ENCODE peak calls at places on chromosomes 3 and 15, in five cellular contexts. V, E, J, X and G are unnamed samples.

GRCh38 chr15:45377630-45378148 is 655 bp downstream of the GATM start:
- DNase-seq in J (no peak), X (peak; percentile 69), V (no peak), E (no peak), G (no peak)

GRCh38 chr3:124787490-124788195 is 57.4 kb downstream of the UMPS start:
- DNase-seq in J (no peak), X (no peak), E (peak; percentile 76), V (no peak), G (no peak)

GRCh38 chr15:62059818-62060115 is 480 bp downstream of the VPS13C start:
- DNase-seq in V (no peak), E (peak; percentile 45), X (peak; percentile 56), J (peak; percentile 88), G (peak; percentile 68)

GRCh38 chr3:8727793-8728517 is 5.6 kb upstream of the CAV3 start:
- DNase-seq in E (no peak), J (no peak), V (no peak), X (no peak), G (peak; percentile 5)

GRCh38 chr15:29377141-29377540 is 107.5 kb upstream of the NSMCE3 start:
- DNase-seq in E (no peak), X (no peak), V (no peak), J (no peak), G (no peak)

GRCh38 chr15:52326758-52327157 is 31.2 kb upstream of the MYO5C start:
- DNase-seq in J (no peak), E (peak; percentile 60), X (no peak), V (no peak), G (no peak)

GRCh38 chr15:70194266-70194665 is 96.5 kb upstream of the TLE3 start:
- DNase-seq in E (no peak), J (no peak), X (no peak), V (no peak), G (no peak)

GRCh38 chr3:98557324-98558010 is 25.7 kb downstream of the GPR15 start:
- DNase-seq in J (no peak), V (no peak), X (no peak), E (peak; percentile 30), G (no peak)

GRCh38 chr15:93317772-93318171 is 228.8 kb upstream of the RGMA start:
- DNase-seq in V (no peak), E (no peak), J (no peak), X (no peak), G (no peak)

GRCh38 chr15:52438047-52438446 is 90.6 kb downstream of the MYO5A start:
- DNase-seq in J (no peak), V (no peak), E (no peak), X (no peak), G (no peak)

GRCh38 chr15:34679326-34679725 is 75.5 kb downstream of the GJD2 start:
- DNase-seq in E (no peak), X (no peak), V (no peak), J (no peak), G (no peak)

GRCh38 chr15:64462492-64462891 is 2.1 kb downstream of the ZNF609 start:
- DNase-seq in E (no peak), V (no peak), J (no peak), X (no peak), G (no peak)

GRCh38 chr3:45966371-45966780 is 23.1 kb downstream of the CXCR6 start:
- DNase-seq in X (peak; percentile 44), J (no peak), V (no peak), E (no peak), G (no peak)

GRCh38 chr3:45966969-45967640 is 23.8 kb downstream of the CXCR6 start:
- DNase-seq in X (peak; percentile 54), J (no peak), E (no peak), V (no peak), G (no peak)

GRCh38 chr3:45968706-45969105 is 25.4 kb downstream of the CXCR6 start:
- DNase-seq in X (no peak), J (no peak), E (peak; percentile 73), V (peak; percentile 47), G (no peak)

GRCh38 chr3:45968149-45968548 is 24.9 kb downstream of the CXCR6 start:
- DNase-seq in V (no peak), X (no peak), J (no peak), E (no peak), G (no peak)

DNA sequence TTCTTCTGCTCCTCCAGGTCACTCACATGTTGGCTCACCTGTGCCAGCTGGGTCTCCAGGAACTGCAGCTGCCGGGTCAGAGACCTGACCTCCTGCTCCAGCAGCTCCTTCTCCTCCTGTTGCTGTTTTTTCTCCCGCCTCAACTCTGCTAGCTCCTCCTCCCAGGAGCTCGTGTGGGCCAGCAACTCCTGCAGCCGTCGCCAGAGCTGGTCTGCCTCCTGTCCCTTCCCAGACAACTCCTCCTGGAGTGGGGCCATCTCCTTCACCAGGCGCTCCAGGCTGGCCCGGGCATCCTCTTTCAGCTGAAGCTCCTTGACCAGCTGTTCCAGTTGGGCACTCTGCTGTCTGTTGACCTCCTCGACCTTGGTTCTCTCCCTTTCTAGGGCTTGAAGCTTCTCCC is 24.5 kb downstream of the CXCR6 start:
- DNase-seq in E (no peak), V (no peak), X (peak; percentile 51), J (no peak), G (no peak)
- H3K36me3 ChIP-seq in E (peaks cover 30% of the 10 kb centered on the region), V (peaks cover 62% of the 10 kb centered on the region), X (peaks cover 100% of the 10 kb centered on the region), J (peaks cover 81% of the 10 kb centered on the region), G (peaks cover 3% of the 10 kb centered on the region)

DNA sequence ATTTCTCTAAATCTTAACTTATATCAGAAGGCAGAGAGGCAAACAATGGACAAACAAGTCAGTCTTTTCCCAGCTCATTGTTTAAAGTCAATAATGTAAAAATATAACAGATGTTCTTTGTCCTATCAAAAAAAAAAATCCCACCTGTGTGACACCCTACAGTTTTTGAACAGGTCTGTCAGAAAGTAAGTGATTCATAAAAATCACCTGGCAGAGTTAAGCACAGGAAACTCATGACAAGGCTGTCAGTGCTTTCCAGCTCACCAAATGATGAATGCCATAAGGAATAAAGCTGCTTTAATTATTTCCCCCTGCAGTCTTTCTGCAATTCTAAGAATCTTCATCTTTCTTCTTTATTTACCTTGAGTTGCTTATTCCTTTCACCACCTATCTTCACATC is 30.3 kb downstream of the ROBO1 start:
- DNase-seq in J (no peak), E (no peak), V (no peak), X (no peak), G (no peak)
- H3K36me3 ChIP-seq in J (no peaks in the 10 kb centered on the region), E (no peaks in the 10 kb centered on the region), V (no peaks in the 10 kb centered on the region), X (no peaks in the 10 kb centered on the region), G (no peaks in the 10 kb centered on the region)

DNA sequence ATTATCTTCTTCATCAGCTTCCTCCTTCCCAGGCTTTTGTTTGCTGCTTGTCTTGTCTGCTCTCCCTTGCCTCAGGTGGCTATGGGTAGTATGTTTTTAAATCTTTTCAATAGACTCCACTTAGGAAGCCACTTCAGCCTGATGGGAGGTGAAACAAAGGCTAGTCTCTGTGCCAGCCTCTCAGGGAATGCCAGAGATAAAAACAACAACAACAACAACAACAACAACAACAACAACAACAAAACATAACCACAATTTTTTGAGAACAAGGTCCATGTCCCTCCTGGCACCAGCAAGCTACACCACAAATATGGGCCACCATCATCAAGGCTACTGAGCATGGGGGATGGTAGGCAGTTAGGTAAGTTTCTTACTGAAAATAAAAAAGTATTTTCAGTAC is 64.8 kb upstream of the UBP1 start:
- DNase-seq in E (no peak), J (no peak), X (no peak), V (no peak), G (no peak)
- H3K36me3 ChIP-seq in E (no peaks in the 10 kb centered on the region), J (peaks cover 70% of the 10 kb centered on the region), X (peaks cover 90% of the 10 kb centered on the region), V (peaks cover 35% of the 10 kb centered on the region), G (peaks cover 2% of the 10 kb centered on the region)

DNA sequence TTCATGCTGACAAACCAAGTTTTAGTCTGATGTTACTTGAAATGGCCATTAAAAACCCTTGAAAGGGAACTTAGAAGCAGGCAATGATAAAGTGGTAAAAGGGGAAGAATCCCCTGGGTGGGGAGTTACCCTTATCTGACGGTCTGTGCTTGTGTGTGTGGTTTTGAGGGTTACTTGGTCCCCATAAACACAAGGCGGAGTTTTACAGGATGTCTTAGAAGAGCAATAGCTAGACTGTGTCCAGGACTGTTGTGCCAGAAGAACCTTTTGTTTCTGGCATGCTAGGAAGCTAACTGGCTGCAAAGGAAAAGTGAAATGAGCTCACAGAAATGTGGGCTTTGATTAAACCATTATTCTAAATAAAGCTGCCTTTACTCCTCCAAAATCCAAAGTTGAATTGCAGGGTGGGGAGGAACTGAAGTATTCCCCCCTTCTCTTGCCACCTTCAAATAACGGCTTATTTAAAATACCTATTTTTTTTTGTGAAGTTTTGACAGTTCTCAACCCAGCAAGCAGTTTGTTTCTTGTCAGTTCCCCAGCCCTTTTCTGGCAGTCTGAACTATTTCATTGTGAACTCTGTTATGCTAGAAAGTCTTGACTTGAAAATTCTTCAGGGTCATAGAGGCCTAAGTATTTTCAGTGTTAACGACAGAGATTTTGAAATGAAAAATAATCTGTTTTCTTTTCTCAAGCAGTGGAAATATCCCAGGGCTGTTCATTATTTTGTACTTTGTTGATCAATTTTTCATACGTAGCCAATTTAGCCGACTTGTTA is 443.5 kb downstream of the OTOL1 start:
- DNase-seq in E (no peak), V (no peak), X (no peak), J (no peak), G (no peak)
- H3K36me3 ChIP-seq in E (no peaks in the 10 kb centered on the region), V (no peaks in the 10 kb centered on the region), X (no peaks in the 10 kb centered on the region), J (no peaks in the 10 kb centered on the region), G (no peaks in the 10 kb centered on the region)

DNA sequence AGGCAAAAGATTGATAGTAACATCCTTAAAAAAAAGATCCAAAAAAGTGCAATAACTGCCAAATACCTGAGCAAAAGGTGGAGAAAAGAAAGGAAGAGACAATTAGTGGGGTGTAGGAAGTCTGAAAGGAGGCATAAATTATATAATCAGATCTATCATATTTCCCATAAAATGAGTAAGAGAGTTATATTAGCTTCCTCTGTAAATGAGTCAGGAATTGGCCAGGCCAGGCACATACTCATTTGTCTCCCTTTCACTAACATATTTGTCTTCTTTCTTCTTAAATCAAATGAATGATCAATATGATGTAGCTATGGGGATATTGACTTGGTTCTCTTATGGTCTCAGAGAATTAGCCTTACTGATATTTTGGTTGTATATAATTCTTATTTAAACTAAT is 292.3 kb upstream of the CADM2 start:
- DNase-seq in E (no peak), V (no peak), X (no peak), J (no peak), G (no peak)
- H3K36me3 ChIP-seq in E (no peaks in the 10 kb centered on the region), V (no peaks in the 10 kb centered on the region), X (no peaks in the 10 kb centered on the region), J (no peaks in the 10 kb centered on the region), G (no peaks in the 10 kb centered on the region)

GRCh38 chr15:49179433-49180190 is 9.6 kb downstream of the GALK2 start:
- DNase-seq in X (no peak), V (no peak), J (no peak), E (no peak), G (no peak)

GRCh38 chr15:49185473-49185872 is 15.4 kb downstream of the GALK2 start:
- DNase-seq in J (no peak), V (no peak), E (no peak), X (no peak), G (no peak)

GRCh38 chr15:49187537-49188245 is 17.6 kb downstream of the GALK2 start:
- DNase-seq in X (no peak), E (peak; percentile 43), J (no peak), V (no peak), G (no peak)

GRCh38 chr15:49178477-49178876 is 8.4 kb downstream of the GALK2 start:
- DNase-seq in E (no peak), V (no peak), J (no peak), X (no peak), G (no peak)

DNA sequence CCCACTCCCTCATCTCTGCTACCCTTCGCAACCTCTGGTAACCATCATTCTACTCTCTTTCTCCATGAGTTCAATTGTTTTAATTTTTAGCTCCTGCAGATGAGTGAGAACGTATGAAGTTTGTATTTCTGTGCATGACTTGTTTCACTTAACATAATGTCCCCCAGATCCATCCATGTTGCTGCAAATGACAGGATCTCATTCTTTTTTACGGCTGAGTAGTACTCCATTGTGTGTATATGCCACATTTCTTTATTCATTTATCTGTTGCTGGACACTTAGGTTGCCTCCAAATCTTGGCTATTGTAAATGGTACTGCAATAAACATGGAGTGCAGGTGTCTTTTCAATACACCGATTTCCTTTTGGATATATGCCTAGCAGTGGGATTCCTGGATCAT is 12.1 kb downstream of the GALK2 start:
- DNase-seq in V (no peak), X (no peak), J (no peak), E (no peak), G (no peak)
- H3K36me3 ChIP-seq in V (no peaks in the 10 kb centered on the region), X (no peaks in the 10 kb centered on the region), J (peaks cover 4% of the 10 kb centered on the region), E (no peaks in the 10 kb centered on the region), G (no peaks in the 10 kb centered on the region)